ENCODE peak calls at places on chromosomes 12 and 14, in eight cellular contexts. Y is heart left ventricle; Z is A673; N is tibial artery; P is mammary epithelial cell; M is CD4-positive, alpha-beta memory T cell; D is SJSA1; I is cardiac muscle cell. K is an unnamed sample.
A peak's percentile ranks its signal among the peaks of the same experiment; 100 is the strongest.

GRCh38 chr14:72683787-72684186 is 210.1 kb downstream of the DPF3 start:
- DNase-seq in Y (no peak), Z (no peak), N (no peak), P (no peak), M (no peak), D (no peak), I (no peak), K (no peak)

GRCh38 chr14:78836777-78837176 is 666.6 kb downstream of the NRXN3 start:
- DNase-seq in Y (peak; percentile 20), Z (peak; percentile 81), N (no peak), P (peak; percentile 60), M (no peak), D (peak; percentile 67), I (peak; percentile 57), K (peak; percentile 9)

GRCh38 chr12:52561880-52562449 is 9.0 kb upstream of the KRT71 start:
- DNase-seq in Y (no peak), Z (no peak), N (no peak), P (no peak), M (no peak), D (no peak), I (no peak), K (no peak)

GRCh38 chr14:65421201-65421981 is 8.9 kb downstream of the FUT8 start:
- DNase-seq in Y (no peak), Z (no peak), N (no peak), P (peak; percentile 40), M (no peak), D (no peak), I (peak; percentile 33), K (no peak)

GRCh38 chr12:7460375-7461259 is 16.7 kb upstream of the CD163L1 start:
- DNase-seq in Y (no peak), Z (peak; percentile 68), N (no peak), P (peak; percentile 33), M (peak; percentile 53), D (no peak), I (peak; percentile 47), K (no peak)

GRCh38 chr12:105106621-105107020 is 910 bp upstream of the WASHC4 start:
- DNase-seq in Y (no peak), Z (no peak), N (no peak), P (peak; percentile 43), M (no peak), D (no peak), I (no peak), K (no peak)

GRCh38 chr12:100741084-100741711 is 53.4 kb upstream of the ANO4 start:
- DNase-seq in Y (no peak), Z (peak; percentile 39), N (no peak), P (peak; percentile 26), M (peak; percentile 0), D (no peak), I (peak; percentile 46), K (no peak)

GRCh38 chr12:9798008-9798619 is 29.2 kb upstream of the KLRF1 start:
- DNase-seq in Y (no peak), Z (peak; percentile 53), N (no peak), P (peak; percentile 80), M (peak; percentile 73), D (peak; percentile 48), I (peak; percentile 74), K (no peak)

GRCh38 chr14:72169521-72169920 is 237.3 kb downstream of the RGS6 start:
- DNase-seq in Y (no peak), Z (peak; percentile 24), N (no peak), P (no peak), M (no peak), D (no peak), I (no peak), K (no peak)

GRCh38 chr12:99024191-99024590 is 379.1 kb downstream of the APAF1 start:
- DNase-seq in Y (no peak), Z (no peak), N (no peak), P (no peak), M (no peak), D (no peak), I (no peak), K (no peak)

GRCh38 chr12:93116632-93117031 is 187.5 kb upstream of the EEA1 start:
- DNase-seq in Y (no peak), Z (no peak), N (no peak), P (no peak), M (no peak), D (no peak), I (no peak), K (no peak)

GRCh38 chr12:10098762-10099161 is at the start of gene CLEC1A:
- DNase-seq in Y (peak; percentile 35), Z (no peak), N (no peak), P (no peak), M (no peak), D (no peak), I (no peak), K (no peak)

GRCh38 chr14:51087024-51087423 is 7.9 kb downstream of the TRIM9 start:
- DNase-seq in Y (peak; percentile 35), Z (no peak), N (no peak), P (peak; percentile 86), M (no peak), D (no peak), I (no peak), K (no peak)

GRCh38 chr14:90239139-90239538 is 17.2 kb upstream of the PSMC1 start:
- DNase-seq in Y (no peak), Z (no peak), N (no peak), P (peak; percentile 28), M (no peak), D (no peak), I (peak; percentile 13), K (no peak)

GRCh38 chr14:100788517-100789365 is 37.2 kb upstream of the MEG3 start:
- DNase-seq in Y (peak; percentile 3), Z (no peak), N (no peak), P (no peak), M (no peak), D (no peak), I (no peak), K (peak; percentile 31)

DNA sequence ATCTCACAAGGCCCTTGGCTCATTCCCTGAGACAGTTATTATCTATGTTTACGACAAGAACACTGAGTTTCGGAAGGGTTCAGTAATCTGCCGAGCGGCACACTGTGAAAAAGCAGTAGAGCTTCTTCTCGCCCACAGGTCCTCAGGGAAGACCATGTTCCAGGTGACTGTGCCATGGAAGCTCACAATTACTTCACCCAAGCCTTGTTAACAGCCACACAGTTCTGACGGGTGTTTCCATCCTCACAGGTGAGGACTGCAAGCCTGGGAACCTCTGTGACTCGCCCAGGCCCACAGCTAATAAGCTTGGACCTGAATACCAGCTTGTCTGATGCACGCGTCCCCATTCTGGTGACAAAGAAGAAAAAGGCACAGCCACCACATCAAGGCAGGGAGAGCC is 15.4 kb downstream of the SETD3 start:
- DNase-seq in Y (no peak), Z (no peak), N (no peak), P (no peak), M (no peak), D (no peak), I (no peak), K (no peak)
- H3K27ac ChIP-seq in Y (no peak overlapping the region), Z (no peak overlapping the region), N (no peak overlapping the region), P (no peak overlapping the region), M (no peak overlapping the region), D (no peak overlapping the region), I (peak overlapping the region; percentile 38), K (no peak overlapping the region)

DNA sequence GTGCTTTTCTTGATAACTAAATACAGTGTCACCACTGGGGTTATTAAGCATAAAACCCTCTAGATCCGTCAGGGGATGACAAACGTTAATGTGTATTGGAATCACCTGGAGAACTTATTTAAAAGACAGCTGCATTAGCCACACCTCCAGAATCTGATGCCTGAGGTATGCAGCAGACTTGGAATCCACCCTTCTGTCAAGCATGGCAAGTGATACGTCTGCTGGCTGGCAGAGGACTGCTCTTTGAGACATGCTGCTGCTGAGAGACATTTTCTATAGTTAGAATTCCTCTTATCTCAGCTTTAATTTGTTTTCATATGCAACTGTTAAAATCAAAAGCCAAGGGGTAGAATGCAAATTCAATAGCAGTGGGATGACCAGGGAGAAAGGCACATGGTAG is 496.3 kb downstream of the NELL2 start:
- DNase-seq in Y (no peak), Z (no peak), N (no peak), P (no peak), M (no peak), D (no peak), I (no peak), K (no peak)
- H3K4me3 ChIP-seq in Y (no peak overlapping the region), Z (no peak overlapping the region), N (no peak overlapping the region), P (no peak overlapping the region), M (no peak overlapping the region), D (no peak overlapping the region), I (no peak overlapping the region), K (no peak overlapping the region)

GRCh38 chr12:12070674-12071661 is at the start of gene BCL2L14:
- DNase-seq in Y (no peak), Z (no peak), N (no peak), P (no peak), M (peak; percentile 23), D (no peak), I (no peak), K (no peak)

GRCh38 chr12:12070149-12070548 is 590 bp upstream of the BCL2L14 start:
- DNase-seq in Y (no peak), Z (no peak), N (no peak), P (no peak), M (no peak), D (no peak), I (no peak), K (no peak)

GRCh38 chr12:12072064-12072760 is 1.5 kb downstream of the BCL2L14 start:
- DNase-seq in Y (no peak), Z (no peak), N (no peak), P (no peak), M (peak; percentile 31), D (no peak), I (no peak), K (peak; percentile 53)
- H3K27ac ChIP-seq in Y (no peak overlapping the region), Z (no peak overlapping the region), N (no peak overlapping the region), P (no peak overlapping the region), M (peak overlapping the region; percentile 39), D (no peak overlapping the region), I (no peak overlapping the region), K (peak overlapping the region; percentile 73)

GRCh38 chr14:69571879-69572633 is 2.6 kb downstream of the CCDC177 start:
- DNase-seq in Y (peak; percentile 34), Z (peak; percentile 59), N (no peak), P (peak; percentile 53), M (no peak), D (no peak), I (peak; percentile 55), K (no peak)

GRCh38 chr14:69572634-69573135 is 2.0 kb downstream of the CCDC177 start:
- DNase-seq in Y (no peak), Z (peak; percentile 27), N (no peak), P (no peak), M (no peak), D (no peak), I (peak; percentile 14), K (no peak)

GRCh38 chr14:69570836-69571330 is 3.8 kb downstream of the CCDC177 start:
- DNase-seq in Y (no peak), Z (no peak), N (no peak), P (no peak), M (no peak), D (no peak), I (no peak), K (no peak)

GRCh38 chr14:69569859-69570258 is 4.8 kb downstream of the CCDC177 start:
- DNase-seq in Y (no peak), Z (no peak), N (no peak), P (no peak), M (no peak), D (no peak), I (no peak), K (no peak)

DNA sequence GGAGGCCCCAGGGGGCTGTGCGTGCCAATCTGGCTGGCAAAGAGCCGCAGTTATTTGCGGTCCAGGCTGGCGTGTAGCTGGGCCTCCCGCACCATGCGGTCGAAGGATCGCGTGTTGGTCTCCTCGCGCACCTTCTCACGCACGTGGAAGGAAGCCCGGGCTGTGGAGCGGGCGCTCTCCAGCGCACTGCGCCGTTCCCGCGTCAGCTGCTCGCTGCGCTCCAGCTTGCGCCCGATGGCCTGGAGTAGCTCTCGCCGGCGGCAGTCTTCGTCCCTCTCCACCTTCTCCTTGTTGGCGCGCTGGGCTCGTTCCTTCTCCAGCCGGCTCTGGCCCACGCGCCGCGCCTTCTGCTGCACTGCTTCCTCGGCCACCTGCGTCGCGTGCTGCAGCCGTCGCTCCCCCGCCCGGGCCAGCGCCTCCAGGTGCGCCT is 3.2 kb downstream of the CCDC177 start:
- DNase-seq in Y (no peak), Z (no peak), N (no peak), P (no peak), M (no peak), D (no peak), I (peak; percentile 27), K (no peak)
- H3K4me3 ChIP-seq in Y (peak overlapping the region; percentile 43), Z (peak overlapping the region; percentile 38), N (peak overlapping the region; percentile 54), P (no peak overlapping the region), M (no peak overlapping the region), D (no peak overlapping the region), I (peak overlapping the region; percentile 24), K (peak overlapping the region; percentile 52)